ENCODE peak calls at places on chromosome 15, in five cellular contexts. D is stomach, P is glutamatergic neuron, V is GM13977, H is Peyer's patch. B is an unnamed sample.

GRCh38 chr15:77187751-77188464 is 117.0 kb upstream of the TSPAN3 start:
- DNase-seq in D (no peak), H (peak; percentile 40), P (no peak), V (peak; percentile 14), B (peak; percentile 38)

GRCh38 chr15:43516185-43516584 is 1.2 kb upstream of the MAP1A start:
- DNase-seq in H (no peak), D (no peak), V (no peak), P (no peak), B (no peak)

GRCh38 chr15:64809649-64810498 is 15.6 kb downstream of the PIF1 start:
- DNase-seq in D (peak; percentile 84), V (peak; percentile 84), H (peak; percentile 79), P (peak; percentile 88), B (peak; percentile 86)

GRCh38 chr15:100718075-100718980 is 115.9 kb downstream of the ASB7 start:
- DNase-seq in V (no peak), H (no peak), P (no peak), D (no peak), B (no peak)

GRCh38 chr15:37206690-37207089 is 106.3 kb upstream of the MEIS2 start:
- DNase-seq in V (no peak), D (no peak), H (no peak), P (no peak), B (no peak)

GRCh38 chr15:32677238-32677750 is 35.8 kb downstream of the SCG5 start:
- DNase-seq in V (no peak), H (no peak), P (no peak), D (no peak), B (no peak)

GRCh38 chr15:101135532-101136166 is 116.2 kb downstream of the CHSY1 start:
- DNase-seq in P (no peak), V (peak; percentile 79), H (peak; percentile 43), D (no peak), B (peak; percentile 69)

GRCh38 chr15:93072440-93073394 is 16.3 kb downstream of the RGMA start:
- DNase-seq in D (peak; percentile 69), P (peak; percentile 82), H (no peak), V (no peak), B (no peak)

GRCh38 chr15:29183071-29183831 is 86.4 kb downstream of the NSMCE3 start:
- DNase-seq in H (no peak), V (no peak), D (no peak), P (no peak), B (no peak)

GRCh38 chr15:70072479-70072878 is 25.2 kb downstream of the TLE3 start:
- DNase-seq in P (no peak), V (no peak), D (no peak), H (no peak), B (no peak)

GRCh38 chr15:101445562-101446526 is 43.7 kb downstream of the PCSK6 start:
- DNase-seq in V (no peak), P (no peak), H (no peak), D (peak; percentile 26), B (no peak)

GRCh38 chr15:56307180-56307579 is 58.0 kb upstream of the TEX9 start:
- DNase-seq in H (no peak), P (no peak), V (no peak), D (no peak), B (no peak)

GRCh38 chr15:60351066-60351465 is 46.7 kb downstream of the ANXA2 start:
- DNase-seq in P (no peak), V (no peak), D (no peak), H (no peak), B (no peak)

GRCh38 chr15:58498821-58499580 is 67.2 kb downstream of the LIPC start:
- DNase-seq in H (no peak), P (no peak), D (no peak), V (no peak), B (no peak)

GRCh38 chr15:45630958-45631691 is 3.7 kb upstream of the SQOR start:
- DNase-seq in D (no peak), V (no peak), P (no peak), H (no peak), B (no peak)

GRCh38 chr15:29139540-29140459 is 129.8 kb downstream of the NSMCE3 start:
- DNase-seq in P (peak; percentile 82), V (peak; percentile 62), H (no peak), D (peak; percentile 38), B (peak; percentile 81)

GRCh38 chr15:99416191-99417188 is 149.3 kb upstream of the MEF2A start:
- DNase-seq in V (no peak), H (no peak), D (peak; percentile 14), P (no peak), B (no peak)

GRCh38 chr15:48536681-48537091 is 108.8 kb downstream of the FBN1 start:
- DNase-seq in D (no peak), P (no peak), V (no peak), H (no peak), B (no peak)

GRCh38 chr15:65268411-65268810 is 18.3 kb downstream of the PARP16 start:
- DNase-seq in H (no peak), D (no peak), V (no peak), P (no peak), B (no peak)

GRCh38 chr15:89500397-89501270 is 4.3 kb upstream of the RHCG start:
- DNase-seq in V (no peak), D (no peak), P (no peak), H (no peak), B (no peak)
- TF ChIP-seq CTCF in V (peak; percentile 32), D (no peak), P (peak; percentile 30), H (no peak), B (no peak)

DNA sequence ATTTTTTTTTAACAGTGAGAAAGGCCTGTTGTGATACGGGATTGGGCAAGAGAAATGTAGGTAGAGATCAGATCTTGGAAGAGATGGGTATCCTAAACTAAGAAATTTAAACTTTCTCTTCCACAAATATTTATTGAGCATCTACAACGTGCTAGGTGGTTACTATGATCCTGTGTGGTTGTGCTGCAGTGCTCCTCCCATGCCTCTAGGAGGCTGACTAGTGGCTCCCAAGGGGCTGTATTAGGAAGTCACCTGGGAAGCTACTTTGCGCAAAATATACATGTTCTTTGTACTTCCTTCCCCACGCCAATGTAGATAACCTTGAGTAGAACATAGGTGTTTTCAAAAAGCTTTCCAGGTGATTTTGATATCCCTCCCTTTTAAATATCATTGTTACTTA is 27.2 kb downstream of the USP3 start:
- DNase-seq in P (no peak), V (no peak), D (no peak), H (no peak), B (no peak)
- TF ChIP-seq CTCF in P (no peak), V (peak; percentile 14), D (no peak), H (no peak), B (no peak)

GRCh38 chr15:66685638-66686150 is 16.3 kb upstream of the SMAD6 start:
- DNase-seq in P (no peak), V (no peak), D (no peak), H (no peak), B (no peak)
- TF ChIP-seq CTCF in P (peak; percentile 31), V (peak; percentile 21), D (no peak), H (peak; percentile 20), B (no peak)

DNA sequence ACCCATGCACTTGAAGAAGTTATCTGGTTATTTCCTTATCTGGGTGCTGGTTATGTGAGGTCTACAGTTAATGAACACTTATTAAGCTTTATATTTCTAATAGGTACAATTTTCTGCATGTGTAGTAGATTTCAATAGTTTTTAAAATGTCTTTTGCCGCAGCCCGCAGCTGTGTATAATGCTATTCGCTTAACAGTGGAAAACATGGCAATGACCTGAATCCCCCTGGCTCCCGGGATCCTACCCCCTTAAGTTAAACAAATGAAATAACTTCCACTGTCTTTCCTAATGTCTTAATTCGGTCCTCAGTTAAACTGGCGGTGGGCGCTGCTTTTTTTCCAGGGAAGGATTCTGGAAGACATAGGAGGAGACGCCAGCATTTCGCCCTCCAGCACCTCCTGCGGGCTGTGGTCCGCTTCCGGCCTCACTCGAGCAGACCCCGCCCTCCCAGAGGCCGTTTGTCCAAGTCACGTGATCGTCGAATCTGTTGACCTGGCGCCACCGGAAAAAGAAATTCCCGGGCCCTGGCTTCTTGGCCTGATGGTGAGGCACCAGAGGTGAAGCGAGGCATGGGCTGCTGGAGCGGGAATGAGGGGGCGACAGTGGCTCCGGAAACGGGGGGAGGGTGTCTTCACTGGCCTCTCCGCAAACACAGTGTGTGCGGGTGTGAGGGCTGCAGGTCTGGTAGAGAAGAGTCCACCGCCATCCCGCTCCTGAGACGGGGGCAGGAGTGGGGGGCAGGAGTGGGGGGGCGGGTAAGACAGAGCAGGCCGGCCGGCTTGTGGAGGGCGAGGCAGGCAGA is 45.6 kb upstream of the CSPG4 start:
- DNase-seq in H (peak; percentile 86), V (peak; percentile 85), D (peak; percentile 90), P (peak; percentile 84), B (peak; percentile 87)
- TF ChIP-seq CTCF in H (peak; percentile 20), V (peak; percentile 24), D (no peak), P (no peak), B (peak; percentile 8)

GRCh38 chr15:81887913-81888312 is 157.9 kb downstream of the MEX3B start:
- DNase-seq in H (no peak), P (no peak), V (no peak), D (no peak), B (no peak)
- TF ChIP-seq CTCF in H (no peak), P (no peak), V (no peak), D (no peak), B (no peak)

GRCh38 chr15:67066041-67067021 is 929 bp downstream of the SMAD3 start:
- DNase-seq in V (peak; percentile 61), D (no peak), H (no peak), P (peak; percentile 36), B (no peak)
- TF ChIP-seq CTCF in V (no peak), D (no peak), H (no peak), P (no peak), B (no peak)

GRCh38 chr15:25677719-25678497 is 185.2 kb downstream of the ATP10A start:
- DNase-seq in V (no peak), P (no peak), D (no peak), H (no peak), B (no peak)

GRCh38 chr15:25674948-25675347 is 188.2 kb downstream of the ATP10A start:
- DNase-seq in V (no peak), P (no peak), D (no peak), H (no peak), B (no peak)

GRCh38 chr15:25673972-25674371 is 189.2 kb downstream of the ATP10A start:
- DNase-seq in V (no peak), D (no peak), H (no peak), P (no peak), B (no peak)

GRCh38 chr15:25675396-25675795 is 187.7 kb downstream of the ATP10A start:
- DNase-seq in V (no peak), P (no peak), H (no peak), D (no peak), B (no peak)

DNA sequence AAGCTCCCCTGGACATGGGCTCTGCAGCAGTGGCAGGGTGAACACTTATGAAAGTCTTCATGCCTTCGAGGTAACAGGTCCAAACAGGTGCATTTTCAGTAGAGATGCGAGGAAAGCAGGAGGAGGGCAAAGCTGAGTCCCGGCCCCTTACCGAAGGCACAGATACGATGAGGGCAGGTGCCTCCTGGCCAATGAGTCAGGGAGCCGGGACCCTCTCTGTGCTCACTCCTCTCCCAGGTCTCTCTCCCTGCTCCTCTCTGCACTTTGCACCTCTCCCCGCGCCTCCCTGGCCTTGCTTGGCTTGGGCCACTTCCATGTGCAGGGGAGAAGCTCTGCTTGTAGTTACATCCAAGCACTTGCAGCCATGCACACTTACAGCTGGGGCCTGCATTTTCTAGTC is 187.1 kb downstream of the ATP10A start:
- DNase-seq in P (no peak), H (no peak), V (no peak), D (no peak), B (no peak)
- TF ChIP-seq CTCF in P (no peak), H (no peak), V (no peak), D (no peak), B (no peak)